ENCODE peak calls at places on chromosomes 12 and 14, in four cellular contexts. R is K562, E is HepG2, K is HCT116. Y is an unnamed sample. For H3K4me1, the result is how much of the 10 kb centered on the place peaks cover.

GRCh38 chr14:105993814-105994213 is 467.4 kb downstream of the TMEM121 start:
- DNase-seq in R (no peak), E (no peak), K (no peak), Y (no peak)

GRCh38 chr14:66078031-66078430 is 408.1 kb upstream of the CCDC196 start:
- DNase-seq in R (no peak), E (no peak), K (no peak), Y (no peak)

GRCh38 chr14:95198320-95198719 is 41.0 kb upstream of the DICER1 start:
- DNase-seq in R (no peak), E (no peak), K (no peak), Y (no peak)

GRCh38 chr12:109888179-109889020 is 8.1 kb upstream of the GLTP start:
- DNase-seq in R (no peak), E (no peak), K (peak), Y (peak)

GRCh38 chr12:104285740-104286537 is 17.6 kb upstream of the EID3 start:
- DNase-seq in R (peak), E (no peak), K (peak), Y (no peak)

GRCh38 chr14:66003082-66003740 is 483.0 kb upstream of the CCDC196 start:
- DNase-seq in R (no peak), E (no peak), K (no peak), Y (no peak)

GRCh38 chr14:100541621-100542560 is 45.3 kb downstream of the BEGAIN start:
- DNase-seq in R (no peak), E (no peak), K (no peak), Y (no peak)

GRCh38 chr14:58587271-58587670 is 50.5 kb upstream of the DACT1 start:
- DNase-seq in R (no peak), E (no peak), K (no peak), Y (no peak)

GRCh38 chr12:98736352-98737326 is 91.5 kb downstream of the APAF1 start:
- DNase-seq in R (peak), E (peak), K (no peak), Y (no peak)

GRCh38 chr12:22275847-22276246 is 58.7 kb downstream of the ST8SIA1 start:
- DNase-seq in R (no peak), E (no peak), K (no peak), Y (no peak)

GRCh38 chr14:104856869-104857860 is 7.9 kb upstream of the CEP170B start:
- DNase-seq in R (no peak), E (no peak), K (no peak), Y (no peak)

GRCh38 chr12:124738636-124739467 is 124.8 kb downstream of the SCARB1 start:
- DNase-seq in R (peak), E (peak), K (no peak), Y (no peak)

GRCh38 chr14:31037709-31038221 is 11.6 kb upstream of the STRN3 start:
- DNase-seq in R (no peak), E (peak), K (no peak), Y (no peak)

GRCh38 chr12:38390968-38391367 is 74.4 kb downstream of the ALG10B start:
- DNase-seq in R (no peak), E (no peak), K (no peak), Y (no peak)

GRCh38 chr12:13489246-13489645 is 292.7 kb downstream of the EMP1 start:
- DNase-seq in R (no peak), E (no peak), K (no peak), Y (no peak)

GRCh38 chr12:2651061-2651965 is 143.5 kb upstream of the FKBP4 start:
- DNase-seq in R (no peak), E (no peak), K (no peak), Y (no peak)

GRCh38 chr12:129819391-129819790 is 84.4 kb downstream of the TMEM132D start:
- DNase-seq in R (no peak), E (no peak), K (no peak), Y (no peak)

GRCh38 chr12:39581592-39581991 is 38.0 kb downstream of the ABCD2 start:
- DNase-seq in R (no peak), E (no peak), K (peak), Y (no peak)

GRCh38 chr14:94936901-94937321 is 167.0 kb upstream of the GSC start:
- DNase-seq in R (no peak), E (no peak), K (no peak), Y (no peak)

GRCh38 chr12:10220398-10221077 is 7.9 kb downstream of the GABARAPL1 start:
- DNase-seq in R (no peak), E (no peak), K (no peak), Y (no peak)

GRCh38 chr12:101010881-101011280 is 199.2 kb downstream of the SLC5A8 start:
- DNase-seq in R (no peak), E (no peak), K (no peak), Y (no peak)

GRCh38 chr12:75099215-75099614 is 110.4 kb downstream of the KCNC2 start:
- DNase-seq in R (no peak), E (no peak), K (no peak), Y (no peak)

GRCh38 chr14:103016594-103016993 is 40.8 kb downstream of the CDC42BPB start:
- DNase-seq in R (no peak), E (no peak), K (no peak), Y (no peak)

GRCh38 chr12:12441891-12442461 is 85.1 kb downstream of the BORCS5 start:
- DNase-seq in R (peak), E (no peak), K (no peak), Y (no peak)
- TF ChIP-seq TCF7L2 in R (no peak), E (no peak), K (no peak), Y (no peak)

DNA sequence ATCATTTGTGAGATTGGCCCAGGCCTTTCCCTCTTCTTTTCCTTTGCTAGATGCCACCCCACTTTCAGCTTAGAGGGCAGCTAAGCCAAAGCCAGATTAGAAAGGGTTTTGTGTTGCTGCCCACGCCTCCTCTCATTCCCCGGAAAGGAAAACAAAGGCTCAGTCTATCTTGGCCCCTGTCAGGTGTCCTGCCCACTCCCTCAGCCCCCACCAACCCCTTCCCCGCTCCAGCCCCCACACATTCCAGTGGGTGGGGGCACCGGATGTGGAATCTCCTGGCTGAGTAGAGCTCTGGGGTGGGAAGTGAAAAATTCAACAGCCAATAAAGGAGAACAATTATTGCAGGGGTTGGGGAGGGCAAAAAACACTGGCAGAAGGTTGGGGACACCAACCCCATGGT is 2.2 kb upstream of the RDH5 start:
- DNase-seq in R (no peak), E (no peak), K (no peak), Y (no peak)
- H3K4me3 ChIP-seq in R (no peak), E (no peak), K (no peak), Y (no peak)

GRCh38 chr14:64757601-64758000 is 53.4 kb downstream of the PLEKHG3 start:
- DNase-seq in R (no peak), E (no peak), K (no peak), Y (no peak)
- H3K4me1 ChIP-seq in R (under half), E (under half), K (under half), Y (under half)

GRCh38 chr12:57755194-57755453 is 221 bp downstream of the MARCHF9 start:
- DNase-seq in R (no peak), E (no peak), K (no peak), Y (no peak)

GRCh38 chr12:57754411-57755193 is at the start of gene MARCHF9:
- DNase-seq in R (peak), E (no peak), K (no peak), Y (no peak)

GRCh38 chr12:57753938-57754337 is 965 bp upstream of the MARCHF9 start:
- DNase-seq in R (peak), E (no peak), K (no peak), Y (no peak)

GRCh38 chr12:57756406-57757341 is 1.8 kb downstream of the MARCHF9 start:
- DNase-seq in R (peak), E (no peak), K (no peak), Y (no peak)

DNA sequence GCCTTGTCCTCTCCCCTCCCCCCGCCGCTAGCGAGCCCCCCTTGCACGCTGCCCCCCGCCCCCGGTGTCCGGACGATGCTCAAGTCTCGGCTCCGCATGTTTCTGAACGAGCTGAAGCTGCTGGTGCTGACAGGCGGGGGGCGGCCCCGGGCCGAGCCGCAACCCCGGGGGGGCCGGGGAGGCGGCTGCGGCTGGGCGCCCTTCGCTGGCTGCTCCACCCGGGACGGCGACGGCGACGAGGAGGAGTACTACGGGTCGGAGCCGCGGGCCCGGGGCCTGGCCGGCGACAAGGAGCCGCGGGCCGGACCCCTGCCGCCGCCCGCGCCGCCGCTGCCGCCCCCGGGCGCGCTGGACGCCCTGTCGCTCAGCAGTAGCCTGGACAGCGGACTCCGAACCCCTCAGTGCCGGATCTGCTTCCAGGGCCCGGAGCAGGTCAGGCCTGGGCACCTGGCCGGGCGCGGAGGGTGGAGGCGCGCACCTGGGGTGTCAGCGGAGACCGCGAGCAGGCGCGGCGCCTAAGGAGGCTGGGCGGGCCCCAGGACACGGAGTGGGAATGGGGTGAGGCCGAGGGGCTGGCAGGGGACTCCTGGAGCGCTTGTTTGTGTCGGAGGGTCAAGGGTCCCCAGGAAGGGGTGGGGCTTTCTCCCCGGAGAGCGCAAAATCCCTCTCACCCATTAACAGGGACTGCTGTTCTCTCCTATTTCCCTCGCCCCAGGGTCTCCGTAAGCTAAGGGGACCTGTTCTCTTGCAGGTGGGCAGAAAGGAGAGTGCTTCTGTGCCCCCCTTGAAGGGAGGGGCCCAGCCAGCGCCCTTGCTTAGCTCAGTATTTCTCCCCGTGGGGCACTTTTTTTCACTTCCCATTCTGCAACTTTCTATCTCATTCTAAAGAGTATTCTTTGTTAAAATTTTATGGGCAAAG is 810 bp downstream of the MARCHF9 start:
- DNase-seq in R (peak), E (no peak), K (no peak), Y (no peak)
- TF ChIP-seq TCF7L2 in R (no peak), E (no peak), K (no peak), Y (no peak)

GRCh38 chr12:48995061-48995879 is 3.9 kb downstream of the DDN start:
- DNase-seq in R (peak), E (peak), K (peak), Y (peak)
- H3K4me3 ChIP-seq in R (no peak), E (no peak), K (peak), Y (peak)

GRCh38 chr12:122085006-122085405 is 6.5 kb downstream of the MLXIP start:
- DNase-seq in R (no peak), E (no peak), K (no peak), Y (no peak)
- H3K4me1 ChIP-seq in R (under half), E (under half), K (under half), Y (half or more)